ENCODE peak calls at places on chromosomes 4 and X, in ten cellular contexts. One of them, this sample, is unnamed.

GRCh38 chr4:133565379-133565778 is 416.3 kb downstream of the PCDH10 start:
- DNase-seq in PC-3: peak
- DNase-seq in ELF-1: no peak
- DNase-seq in HT1080: peak
- DNase-seq in mucosa of descending colon: no peak
- DNase-seq in stimulated activated CD8-positive, alpha-beta memory T cell treated with anti-CD3 and anti-CD28 coated beads, Interleukin-4, amount 100 ng/mL, for 4 hours: no peak
- DNase-seq in fibroblast of lung: peak
- DNase-seq in brain microvascular endothelial cell: peak
- DNase-seq in heart right ventricle: no peak
- DNase-seq in stimulated activated naive B cell treated with anti-CD40 and anti-IgM and Interleukin-4, amounts not matched to agents 10 μg/mL and 1 μg/mL and 100 μg/mL, for 72 hours: no peak
- DNase-seq in this sample: no peak

GRCh38 chr4:110622841-110623709 is at the start of gene PITX2:
- DNase-seq in PC-3: no peak
- DNase-seq in ELF-1: peak
- DNase-seq in HT1080: peak
- DNase-seq in mucosa of descending colon: peak
- DNase-seq in stimulated activated CD8-positive, alpha-beta memory T cell treated with anti-CD3 and anti-CD28 coated beads, Interleukin-4, amount 100 ng/mL, for 4 hours: no peak
- DNase-seq in fibroblast of lung: peak
- DNase-seq in brain microvascular endothelial cell: peak
- DNase-seq in heart right ventricle: peak
- DNase-seq in stimulated activated naive B cell treated with anti-CD40 and anti-IgM and Interleukin-4, amounts not matched to agents 10 μg/mL and 1 μg/mL and 100 μg/mL, for 72 hours: peak
- DNase-seq in this sample: no peak

GRCh38 chr4:56684320-56684719 is 3.2 kb upstream of the HOPX start:
- DNase-seq in PC-3: peak
- DNase-seq in ELF-1: no peak
- DNase-seq in HT1080: peak
- DNase-seq in mucosa of descending colon: no peak
- DNase-seq in stimulated activated CD8-positive, alpha-beta memory T cell treated with anti-CD3 and anti-CD28 coated beads, Interleukin-4, amount 100 ng/mL, for 4 hours: no peak
- DNase-seq in fibroblast of lung: peak
- DNase-seq in brain microvascular endothelial cell: peak
- DNase-seq in heart right ventricle: no peak
- DNase-seq in stimulated activated naive B cell treated with anti-CD40 and anti-IgM and Interleukin-4, amounts not matched to agents 10 μg/mL and 1 μg/mL and 100 μg/mL, for 72 hours: no peak
- DNase-seq in this sample: no peak

GRCh38 chrX:135345328-135345645 is 36.0 kb downstream of the ETDC start:
- DNase-seq in PC-3: peak
- DNase-seq in ELF-1: peak
- DNase-seq in HT1080: peak
- DNase-seq in mucosa of descending colon: no peak
- DNase-seq in stimulated activated CD8-positive, alpha-beta memory T cell treated with anti-CD3 and anti-CD28 coated beads, Interleukin-4, amount 100 ng/mL, for 4 hours: no peak
- DNase-seq in fibroblast of lung: peak
- DNase-seq in brain microvascular endothelial cell: peak
- DNase-seq in heart right ventricle: peak
- DNase-seq in stimulated activated naive B cell treated with anti-CD40 and anti-IgM and Interleukin-4, amounts not matched to agents 10 μg/mL and 1 μg/mL and 100 μg/mL, for 72 hours: no peak
- DNase-seq in this sample: no peak

GRCh38 chrX:143757375-143757774 is 36.8 kb upstream of the SPANXN2 start:
- DNase-seq in PC-3: no peak
- DNase-seq in ELF-1: peak
- DNase-seq in HT1080: no peak
- DNase-seq in mucosa of descending colon: no peak
- DNase-seq in stimulated activated CD8-positive, alpha-beta memory T cell treated with anti-CD3 and anti-CD28 coated beads, Interleukin-4, amount 100 ng/mL, for 4 hours: no peak
- DNase-seq in fibroblast of lung: no peak
- DNase-seq in brain microvascular endothelial cell: no peak
- DNase-seq in heart right ventricle: no peak
- DNase-seq in stimulated activated naive B cell treated with anti-CD40 and anti-IgM and Interleukin-4, amounts not matched to agents 10 μg/mL and 1 μg/mL and 100 μg/mL, for 72 hours: no peak
- DNase-seq in this sample: no peak

GRCh38 chr4:77074961-77075855 is 581 bp downstream of the CCNI start:
- DNase-seq in PC-3: peak
- DNase-seq in ELF-1: peak
- DNase-seq in HT1080: peak
- DNase-seq in mucosa of descending colon: peak
- DNase-seq in stimulated activated CD8-positive, alpha-beta memory T cell treated with anti-CD3 and anti-CD28 coated beads, Interleukin-4, amount 100 ng/mL, for 4 hours: peak
- DNase-seq in fibroblast of lung: peak
- DNase-seq in brain microvascular endothelial cell: peak
- DNase-seq in heart right ventricle: peak
- DNase-seq in stimulated activated naive B cell treated with anti-CD40 and anti-IgM and Interleukin-4, amounts not matched to agents 10 μg/mL and 1 μg/mL and 100 μg/mL, for 72 hours: peak
- DNase-seq in this sample: peak

GRCh38 chrX:148049441-148049840 is 68.3 kb downstream of the FMR1NB start:
- DNase-seq in PC-3: peak
- DNase-seq in ELF-1: peak
- DNase-seq in HT1080: peak
- DNase-seq in mucosa of descending colon: no peak
- DNase-seq in stimulated activated CD8-positive, alpha-beta memory T cell treated with anti-CD3 and anti-CD28 coated beads, Interleukin-4, amount 100 ng/mL, for 4 hours: no peak
- DNase-seq in fibroblast of lung: peak
- DNase-seq in brain microvascular endothelial cell: no peak
- DNase-seq in heart right ventricle: no peak
- DNase-seq in stimulated activated naive B cell treated with anti-CD40 and anti-IgM and Interleukin-4, amounts not matched to agents 10 μg/mL and 1 μg/mL and 100 μg/mL, for 72 hours: no peak
- DNase-seq in this sample: no peak

GRCh38 chrX:38561126-38561868 is at the start of gene TSPAN7:
- DNase-seq in PC-3: peak
- DNase-seq in ELF-1: peak
- DNase-seq in HT1080: peak
- DNase-seq in mucosa of descending colon: peak
- DNase-seq in stimulated activated CD8-positive, alpha-beta memory T cell treated with anti-CD3 and anti-CD28 coated beads, Interleukin-4, amount 100 ng/mL, for 4 hours: peak
- DNase-seq in fibroblast of lung: peak
- DNase-seq in brain microvascular endothelial cell: peak
- DNase-seq in heart right ventricle: peak
- DNase-seq in stimulated activated naive B cell treated with anti-CD40 and anti-IgM and Interleukin-4, amounts not matched to agents 10 μg/mL and 1 μg/mL and 100 μg/mL, for 72 hours: peak
- DNase-seq in this sample: peak

This sample was measured in effector memory CD4-positive, alpha-beta T cell.